ENCODE peak calls at places on chromosomes 7 and 10, in four cellular contexts. Z, N, L and H are unnamed samples.

GRCh38 chr7:113917840-113918239 is 969 bp downstream of the PPP1R3A start:
- DNase-seq in Z (no peak), N (no peak), L (no peak), H (no peak)

GRCh38 chr7:134755422-134756022 is 23.9 kb upstream of the CALD1 start:
- DNase-seq in Z (no peak), N (no peak), L (no peak), H (no peak)

GRCh38 chr10:76433161-76434005 is 1002.0 kb downstream of the LRMDA start:
- DNase-seq in Z (peak; percentile 9), N (no peak), L (no peak), H (no peak)

GRCh38 chr7:46545790-46546189 is 624.7 kb upstream of the IGFBP3 start:
- DNase-seq in Z (peak; percentile 64), N (peak; percentile 58), L (no peak), H (peak; percentile 76)

GRCh38 chr7:55532150-55532917 is 40.0 kb downstream of the VOPP1 start:
- DNase-seq in Z (no peak), N (no peak), L (no peak), H (no peak)

GRCh38 chr7:51067757-51068156 is 248.9 kb downstream of the COBL start:
- DNase-seq in Z (peak; percentile 53), N (peak; percentile 35), L (peak; percentile 22), H (peak; percentile 78)

GRCh38 chr10:16436367-16436757 is 448 bp upstream of the PTER start:
- DNase-seq in Z (no peak), N (no peak), L (no peak), H (no peak)

GRCh38 chr10:12566161-12567115 is 217.1 kb downstream of the CAMK1D start:
- DNase-seq in Z (no peak), N (no peak), L (no peak), H (no peak)

GRCh38 chr10:12321641-12322040 is 27.7 kb upstream of the CAMK1D start:
- DNase-seq in Z (no peak), N (no peak), L (no peak), H (no peak)

GRCh38 chr10:119542990-119543813 is 683 bp upstream of the RGS10 start:
- DNase-seq in Z (peak; percentile 39), N (no peak), L (peak; percentile 72), H (peak; percentile 28)

GRCh38 chr7:2912684-2913439 is 68.8 kb upstream of the GNA12 start:
- DNase-seq in Z (no peak), N (no peak), L (no peak), H (no peak)

GRCh38 chr10:102064503-102064867 is 664 bp upstream of the HPS6 start:
- DNase-seq in Z (no peak), N (no peak), L (no peak), H (no peak)

GRCh38 chr7:116715087-116715486 is 43.1 kb downstream of the MET start:
- DNase-seq in Z (no peak), N (no peak), L (no peak), H (no peak)

GRCh38 chr7:138951953-138952352 is 29.2 kb downstream of the KIAA1549 start:
- DNase-seq in Z (peak; percentile 17), N (no peak), L (no peak), H (no peak)

GRCh38 chr7:7157887-7158271 is 24.5 kb upstream of the C1GALT1 start:
- DNase-seq in Z (no peak), N (no peak), L (no peak), H (no peak)

GRCh38 chr10:95475003-95475383 is 86.2 kb downstream of the SORBS1 start:
- DNase-seq in Z (no peak), N (no peak), L (no peak), H (no peak)

GRCh38 chr10:101000602-101000991 is 989 bp downstream of the LZTS2 start:
- DNase-seq in Z (no peak), N (no peak), L (no peak), H (no peak)

GRCh38 chr10:43264324-43264986 is 2.4 kb downstream of the RASGEF1A start:
- DNase-seq in Z (no peak), N (no peak), L (no peak), H (no peak)

GRCh38 chr10:79027147-79028055 is 41.4 kb upstream of the ZMIZ1 start:
- DNase-seq in Z (no peak), N (no peak), L (peak; percentile 78), H (no peak)

GRCh38 chr10:65342226-65342625 is 1583.6 kb upstream of the LRRTM3 start:
- DNase-seq in Z (no peak), N (no peak), L (no peak), H (no peak)

GRCh38 chr10:126670056-126670743 is at the start of gene C10orf90:
- DNase-seq in Z (no peak), N (no peak), L (no peak), H (no peak)

GRCh38 chr7:23654508-23654907 is 25.5 kb upstream of the FAM221A start:
- DNase-seq in Z (peak; percentile 15), N (peak; percentile 43), L (peak; percentile 25), H (no peak)

GRCh38 chr7:69708857-69709256 is 110.6 kb downstream of the AUTS2 start:
- DNase-seq in Z (no peak), N (no peak), L (no peak), H (no peak)

GRCh38 chr7:72098812-72099211 is 313.3 kb downstream of the CALN1 start:
- DNase-seq in Z (no peak), N (no peak), L (no peak), H (no peak)

DNA sequence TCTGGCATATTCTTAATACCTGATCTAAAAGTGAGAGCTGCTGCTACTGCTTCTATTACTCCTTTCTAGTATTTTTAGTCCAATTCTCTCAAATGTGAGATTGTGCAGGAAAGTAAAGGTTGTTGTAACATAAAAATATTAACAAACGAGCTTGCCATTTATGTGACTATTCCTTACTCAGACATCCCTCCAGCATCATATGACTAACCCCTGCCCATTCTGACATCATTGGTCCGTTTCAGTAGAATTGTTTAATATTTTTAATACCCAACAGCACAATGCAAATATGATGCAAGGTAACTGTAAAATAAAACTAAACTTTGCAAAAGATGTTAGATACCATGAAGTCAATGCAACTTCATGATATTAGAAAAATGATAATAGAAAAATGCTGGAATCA is 83.6 kb downstream of the CFAP58 start:
- DNase-seq in Z (no peak), N (no peak), L (no peak), H (no peak)
- TF ChIP-seq TCF7L2 in Z (no peak), N (no peak), L (no peak), H (no peak)

DNA sequence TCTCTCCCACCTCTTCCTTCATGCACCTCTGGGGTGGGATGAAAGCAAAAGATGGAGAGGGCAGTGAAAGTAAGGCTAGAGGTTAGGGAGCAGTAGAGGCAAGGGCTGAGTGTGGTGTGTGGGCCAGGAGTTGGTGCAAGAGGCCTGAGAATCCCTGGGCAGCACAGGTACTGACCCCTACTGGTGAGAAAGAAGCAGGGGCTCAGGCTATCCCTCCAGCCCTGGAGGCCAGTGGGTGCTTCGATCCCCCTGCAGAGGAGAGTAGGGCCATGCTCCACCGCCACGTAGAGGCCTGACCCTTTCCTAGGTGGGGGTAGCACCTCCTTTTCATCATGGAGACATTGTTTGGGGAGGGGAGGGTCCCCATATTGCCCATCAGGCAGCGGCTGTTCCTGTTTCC is 9.8 kb downstream of the CDHR1 start:
- DNase-seq in Z (peak; percentile 12), N (peak; percentile 6), L (peak; percentile 70), H (no peak)
- TF ChIP-seq CTCF in Z (peak; percentile 49), N (peak; percentile 13), L (peak; percentile 78), H (peak; percentile 73)

DNA sequence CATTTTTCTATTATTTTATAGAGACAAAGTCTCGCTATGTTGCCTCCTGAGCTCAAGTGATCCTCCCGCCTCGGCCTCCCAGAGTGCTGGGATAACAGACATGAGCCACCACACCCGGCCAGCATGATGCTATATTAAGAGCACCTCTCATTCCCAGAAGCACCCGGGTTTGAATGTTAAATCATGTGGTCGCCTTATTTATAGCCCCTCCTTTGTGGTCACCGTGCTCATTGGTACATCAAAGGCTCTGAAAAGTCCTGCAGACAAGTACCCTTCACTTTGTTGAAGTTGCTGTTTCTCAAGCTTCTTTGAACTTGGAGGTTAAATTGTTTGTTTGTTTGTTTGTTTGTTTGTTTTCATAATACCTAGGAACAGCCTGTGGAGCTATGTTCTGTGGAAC is 40.0 kb downstream of the CLIP2 start:
- DNase-seq in Z (no peak), N (no peak), L (no peak), H (no peak)
- H3K4me1 ChIP-seq in Z (no peaks in the 10 kb centered on the region), N (no peaks in the 10 kb centered on the region), L (peaks cover 9% of the 10 kb centered on the region), H (no peaks in the 10 kb centered on the region)

GRCh38 chr7:92156976-92157375 is 22.0 kb downstream of the LRRD1 start:
- DNase-seq in Z (no peak), N (no peak), L (no peak), H (no peak)

GRCh38 chr7:92155108-92155755 is 21.0 kb upstream of the CYP51A1 start:
- DNase-seq in Z (no peak), N (no peak), L (no peak), H (no peak)

GRCh38 chr7:92161271-92161670 is 17.7 kb downstream of the LRRD1 start:
- DNase-seq in Z (no peak), N (no peak), L (peak; percentile 15), H (no peak)

GRCh38 chr7:92158660-92159575 is 20.0 kb downstream of the LRRD1 start:
- DNase-seq in Z (no peak), N (no peak), L (no peak), H (no peak)
- TF ChIP-seq TCF7L2 in Z (no peak), N (no peak), L (no peak), H (no peak)